ENCODE peak calls at places on chromosomes 3 and 15, in seven cellular contexts. S is CD8-positive, alpha-beta T cell; A is HL-60; T is AG04450; J is PC-9; E is Panc1; C is fibroblast of lung. I is an unnamed sample.

GRCh38 chr3:52483081-52483480 is 12.1 kb upstream of the STAB1 start:
- DNase-seq in E (no peak), C (no peak), T (no peak), S (no peak), J (no peak), A (no peak), I (no peak)

GRCh38 chr3:8488877-8489865 is 12.5 kb upstream of the LMCD1 start:
- DNase-seq in S (no peak), T (no peak), A (no peak), J (no peak), E (no peak), C (peak), I (no peak)

GRCh38 chr15:68275165-68275746 is 2.3 kb upstream of the FEM1B start:
- DNase-seq in C (peak), E (no peak), A (no peak), J (peak), T (peak), S (no peak), I (no peak)

GRCh38 chr3:104101736-104102135 is 1265.0 kb upstream of the ALCAM start:
- DNase-seq in T (no peak), J (no peak), S (no peak), C (peak), E (no peak), A (no peak), I (no peak)

GRCh38 chr3:56976666-56977560 is 83.6 kb upstream of the SPATA12 start:
- DNase-seq in C (peak), T (no peak), A (no peak), S (no peak), J (no peak), E (no peak), I (no peak)

GRCh38 chr3:13459605-13460340 is 20.3 kb upstream of the HDAC11 start:
- DNase-seq in T (no peak), C (no peak), S (no peak), E (no peak), A (no peak), J (no peak), I (peak)

GRCh38 chr3:95310560-95310959 is 1247.7 kb downstream of the NSUN3 start:
- DNase-seq in E (no peak), S (no peak), J (no peak), A (no peak), C (no peak), T (no peak), I (no peak)

GRCh38 chr3:155664922-155665695 is 79.8 kb downstream of the PLCH1 start:
- DNase-seq in A (peak), S (no peak), J (peak), T (peak), C (peak), E (no peak), I (no peak)

GRCh38 chr15:72047020-72047419 is 70.9 kb downstream of the MYO9A start:
- DNase-seq in J (no peak), S (no peak), T (no peak), E (no peak), A (no peak), C (no peak), I (no peak)

GRCh38 chr3:18223591-18224338 is 201.4 kb downstream of the SATB1 start:
- DNase-seq in A (peak), C (no peak), E (no peak), J (no peak), T (no peak), S (no peak), I (no peak)

GRCh38 chr15:66882251-66883020 is 180.4 kb downstream of the SMAD6 start:
- DNase-seq in S (no peak), J (peak), E (no peak), C (peak), T (peak), A (no peak), I (no peak)

GRCh38 chr3:13141183-13141582 is 68.0 kb upstream of the IQSEC1 start:
- DNase-seq in C (no peak), S (no peak), E (no peak), T (no peak), A (no peak), J (no peak), I (no peak)

GRCh38 chr3:64093825-64094712 is 70.8 kb upstream of the PSMD6 start:
- DNase-seq in S (no peak), J (no peak), E (no peak), T (no peak), A (no peak), C (no peak), I (no peak)

GRCh38 chr3:33668618-33669017 is 49.4 kb downstream of the CLASP2 start:
- DNase-seq in J (no peak), T (no peak), C (no peak), A (no peak), E (no peak), S (no peak), I (no peak)

GRCh38 chr3:58214484-58215316 is 3.9 kb upstream of the DNASE1L3 start:
- DNase-seq in T (no peak), C (peak), A (peak), S (no peak), J (peak), E (no peak), I (no peak)

GRCh38 chr3:52195823-52196331 is 2.1 kb upstream of the ALAS1 start:
- DNase-seq in T (no peak), J (no peak), C (peak), A (peak), E (no peak), S (no peak), I (no peak)

GRCh38 chr3:126394179-126394976 is at the start of gene CFAP100:
- DNase-seq in J (no peak), T (no peak), E (no peak), A (no peak), C (peak), S (no peak), I (no peak)

GRCh38 chr15:31297880-31298456 is 28.7 kb upstream of the KLF13 start:
- DNase-seq in C (no peak), A (no peak), E (no peak), J (no peak), S (peak), T (no peak), I (no peak)

GRCh38 chr3:107216229-107216628 is 161.0 kb upstream of the CCDC54 start:
- DNase-seq in T (no peak), C (no peak), E (no peak), J (no peak), A (no peak), S (no peak), I (no peak)
- H3K4me3 ChIP-seq in T (no peak), C (no peak), E (no peak), J (peak), A (no peak), S (no peak), I (no peak)

GRCh38 chr3:156674911-156675743 is 737 bp downstream of the TIPARP start:
- DNase-seq in S (peak), C (peak), J (peak), A (no peak), T (no peak), E (no peak), I (no peak)
- TF ChIP-seq CTCF in S (no peak), C (peak), J (peak), A (no peak), T (peak), E (peak), I (peak)

DNA sequence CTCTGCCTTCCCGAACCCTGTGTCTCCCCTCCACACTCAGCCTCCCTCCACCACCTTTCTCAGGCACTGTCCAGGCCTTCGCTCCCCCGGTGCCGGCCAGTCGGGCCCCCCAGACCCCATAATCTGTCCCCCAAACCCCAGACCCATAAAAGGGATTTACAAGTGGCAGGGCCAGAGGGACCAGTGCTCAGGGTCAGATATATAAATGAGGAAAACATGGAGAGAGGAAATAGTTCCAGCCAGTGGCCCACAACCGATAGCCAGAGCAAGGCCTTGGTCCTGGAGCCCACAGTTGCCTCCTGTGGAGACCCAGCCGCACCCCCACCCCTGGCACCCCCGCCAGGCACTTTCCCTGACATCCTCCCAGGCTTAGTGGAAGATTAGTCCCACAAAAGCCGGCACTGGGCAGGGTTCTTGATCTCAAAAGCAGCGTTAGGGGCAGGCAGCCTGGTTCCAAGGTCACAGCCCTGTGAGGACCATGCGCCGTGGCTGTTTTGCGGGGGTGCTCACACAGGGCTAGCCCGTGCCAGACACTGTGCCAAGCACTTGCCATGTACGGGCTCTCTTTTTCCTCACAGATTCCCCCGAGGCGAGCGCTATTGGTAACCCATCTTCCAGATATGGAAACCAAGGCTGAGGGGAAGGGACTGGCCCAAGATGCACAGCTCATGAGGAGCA is 1.1 kb upstream of the PLXND1 start:
- DNase-seq in T (no peak), C (no peak), E (no peak), S (no peak), J (no peak), A (no peak), I (no peak)
- H3K4me3 ChIP-seq in T (peak), C (peak), E (peak), S (peak), J (peak), A (no peak), I (peak)

DNA sequence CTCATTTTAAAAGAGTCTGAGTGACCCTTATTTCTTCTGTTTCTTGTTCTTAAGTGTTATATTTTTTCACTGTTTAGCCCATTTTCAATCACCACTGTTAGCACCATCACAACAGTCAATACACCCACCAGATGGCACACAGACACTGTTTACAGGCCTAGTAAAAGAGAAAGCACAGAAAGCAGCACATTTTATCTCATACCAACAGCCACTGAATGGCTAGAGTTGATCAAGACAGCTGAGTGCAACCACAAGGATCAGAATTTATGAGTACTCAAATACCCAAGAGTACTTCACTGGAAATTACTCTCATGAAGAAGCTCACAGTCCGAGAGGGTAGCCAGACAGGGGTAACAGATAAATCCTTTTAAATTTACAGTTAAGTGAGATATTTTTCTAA is 127.0 kb downstream of the TFDP2 start:
- DNase-seq in E (no peak), C (peak), J (no peak), S (no peak), A (no peak), T (no peak), I (no peak)
- TF ChIP-seq CTCF in E (no peak), C (no peak), J (no peak), S (no peak), A (no peak), T (no peak), I (no peak)

GRCh38 chr15:90660195-90660995 is 56.8 kb upstream of the BLM start:
- DNase-seq in A (peak), S (peak), C (peak), J (peak), E (no peak), T (peak), I (peak)
- H3K4me3 ChIP-seq in A (peak), S (peak), C (peak), J (peak), E (no peak), T (no peak), I (no peak)